ENCODE peak calls at places on chromosomes 2 and 18, in six cellular contexts. One of them, this sample, is unnamed.

GRCh38 chr18:62312851-62313250 is 12.3 kb upstream of the TNFRSF11A start:
- DNase-seq in upper lobe of left lung: no peak
- DNase-seq in IMR-90: no peak
- DNase-seq in SK-N-SH: no peak
- DNase-seq in PC-3: no peak
- DNase-seq in heart left ventricle: no peak
- DNase-seq in this sample: no peak

GRCh38 chr2:64685430-64685829 is 31.7 kb upstream of the SERTAD2 start:
- DNase-seq in heart left ventricle: no peak
- DNase-seq in IMR-90: no peak
- DNase-seq in upper lobe of left lung: no peak
- DNase-seq in PC-3: peak; percentile 50
- DNase-seq in SK-N-SH: no peak
- DNase-seq in this sample: no peak

GRCh38 chr2:20650412-20650879 is 452 bp downstream of the HS1BP3 start:
- DNase-seq in IMR-90: peak; percentile 38
- DNase-seq in PC-3: peak; percentile 16
- DNase-seq in SK-N-SH: peak; percentile 85
- DNase-seq in heart left ventricle: no peak
- DNase-seq in upper lobe of left lung: no peak
- DNase-seq in this sample: no peak

GRCh38 chr2:212777020-212777491 is 238.5 kb upstream of the ERBB4 start:
- DNase-seq in IMR-90: peak; percentile 46
- DNase-seq in SK-N-SH: peak; percentile 29
- DNase-seq in PC-3: peak; percentile 77
- DNase-seq in upper lobe of left lung: no peak
- DNase-seq in heart left ventricle: no peak
- DNase-seq in this sample: peak; percentile 20

GRCh38 chr18:48975817-48976649 is 25.3 kb upstream of the SMAD7 start:
- DNase-seq in PC-3: peak; percentile 58
- DNase-seq in upper lobe of left lung: peak; percentile 94
- DNase-seq in SK-N-SH: peak; percentile 98
- DNase-seq in IMR-90: peak; percentile 57
- DNase-seq in heart left ventricle: peak; percentile 60
- DNase-seq in this sample: peak; percentile 83

GRCh38 chr2:113158884-113159553 is 14.8 kb upstream of the PSD4 start:
- DNase-seq in SK-N-SH: no peak
- DNase-seq in IMR-90: peak; percentile 45
- DNase-seq in upper lobe of left lung: no peak
- DNase-seq in PC-3: peak; percentile 62
- DNase-seq in heart left ventricle: no peak
- DNase-seq in this sample: peak; percentile 47

GRCh38 chr2:119332953-119333352 is 33.7 kb downstream of the C2orf76 start:
- DNase-seq in SK-N-SH: no peak
- DNase-seq in IMR-90: no peak
- DNase-seq in PC-3: no peak
- DNase-seq in heart left ventricle: no peak
- DNase-seq in upper lobe of left lung: no peak
- DNase-seq in this sample: no peak

GRCh38 chr18:77766421-77766820 is 516.8 kb downstream of the GALR1 start:
- DNase-seq in SK-N-SH: no peak
- DNase-seq in heart left ventricle: no peak
- DNase-seq in PC-3: no peak
- DNase-seq in IMR-90: no peak
- DNase-seq in upper lobe of left lung: no peak
- DNase-seq in this sample: no peak

GRCh38 chr2:8193686-8194615 is 487.9 kb upstream of the ID2 start:
- DNase-seq in heart left ventricle: no peak
- DNase-seq in IMR-90: no peak
- DNase-seq in upper lobe of left lung: peak; percentile 1
- DNase-seq in PC-3: no peak
- DNase-seq in SK-N-SH: no peak
- DNase-seq in this sample: peak; percentile 76

GRCh38 chr2:205477016-205477705 is 205.1 kb upstream of the NRP2 start:
- DNase-seq in IMR-90: peak; percentile 64
- DNase-seq in upper lobe of left lung: no peak
- DNase-seq in SK-N-SH: no peak
- DNase-seq in PC-3: peak; percentile 26
- DNase-seq in heart left ventricle: no peak
- DNase-seq in this sample: no peak

GRCh38 chr2:156561326-156561725 is 125.1 kb downstream of the GPD2 start:
- DNase-seq in PC-3: no peak
- DNase-seq in upper lobe of left lung: no peak
- DNase-seq in heart left ventricle: no peak
- DNase-seq in SK-N-SH: no peak
- DNase-seq in IMR-90: no peak
- DNase-seq in this sample: no peak

GRCh38 chr2:156562136-156562535 is 126.0 kb downstream of the GPD2 start:
- DNase-seq in upper lobe of left lung: no peak
- DNase-seq in SK-N-SH: no peak
- DNase-seq in IMR-90: no peak
- DNase-seq in heart left ventricle: no peak
- DNase-seq in PC-3: no peak
- DNase-seq in this sample: no peak

GRCh38 chr2:156565066-156565710 is 129.0 kb downstream of the GPD2 start:
- DNase-seq in SK-N-SH: no peak
- DNase-seq in upper lobe of left lung: no peak
- DNase-seq in heart left ventricle: no peak
- DNase-seq in IMR-90: peak; percentile 83
- DNase-seq in PC-3: peak; percentile 12
- DNase-seq in this sample: no peak

DNA sequence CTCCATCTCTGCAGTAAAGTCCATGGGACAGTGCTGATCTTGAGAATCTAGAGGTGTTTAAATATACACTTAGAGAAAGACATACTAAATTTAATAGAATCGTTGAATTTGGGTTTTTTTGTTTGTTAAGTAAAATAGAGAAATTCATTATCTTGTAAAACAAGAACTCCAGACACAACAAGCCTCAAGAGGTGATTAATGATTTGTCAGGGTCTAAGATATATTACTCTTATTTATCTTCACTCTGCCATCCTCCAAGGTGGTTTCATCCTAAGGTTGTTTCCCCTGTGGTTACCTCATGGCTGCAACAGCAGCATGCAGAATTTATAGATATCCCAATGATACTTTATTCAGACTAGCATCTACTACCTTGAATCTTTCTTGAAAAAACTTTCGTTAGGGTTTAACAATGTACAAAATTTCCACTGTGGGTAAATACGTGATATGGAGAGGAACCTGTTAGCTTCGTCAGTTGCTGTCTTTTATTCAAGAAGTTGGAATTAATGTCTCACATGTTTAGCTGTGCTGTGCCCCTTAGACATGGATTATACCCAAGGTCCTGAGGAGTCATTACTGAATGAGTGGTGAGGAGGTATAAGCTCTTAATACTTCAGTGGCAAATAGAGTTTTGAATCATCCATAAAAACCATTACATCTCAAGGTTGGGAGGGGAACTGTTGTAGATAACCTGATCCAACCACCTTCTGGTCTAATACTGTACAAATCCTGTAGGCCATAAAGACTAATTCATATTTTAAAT is 128.0 kb downstream of the GPD2 start:
- DNase-seq in IMR-90: no peak
- DNase-seq in upper lobe of left lung: no peak
- DNase-seq in SK-N-SH: no peak
- DNase-seq in heart left ventricle: no peak
- DNase-seq in PC-3: no peak
- DNase-seq in this sample: no peak
- TF ChIP-seq CTCF in IMR-90: no peak
- TF ChIP-seq CTCF in upper lobe of left lung: no peak
- TF ChIP-seq CTCF in SK-N-SH: no peak
- TF ChIP-seq CTCF in heart left ventricle: no peak
- TF ChIP-seq CTCF in PC-3: no peak
- TF ChIP-seq CTCF in this sample: no peak

GRCh38 chr2:154886316-154886715 is 187.8 kb downstream of the KCNJ3 start:
- DNase-seq in upper lobe of left lung: no peak
- DNase-seq in heart left ventricle: no peak
- DNase-seq in SK-N-SH: no peak
- DNase-seq in IMR-90: no peak
- DNase-seq in PC-3: no peak
- DNase-seq in this sample: no peak

DNA sequence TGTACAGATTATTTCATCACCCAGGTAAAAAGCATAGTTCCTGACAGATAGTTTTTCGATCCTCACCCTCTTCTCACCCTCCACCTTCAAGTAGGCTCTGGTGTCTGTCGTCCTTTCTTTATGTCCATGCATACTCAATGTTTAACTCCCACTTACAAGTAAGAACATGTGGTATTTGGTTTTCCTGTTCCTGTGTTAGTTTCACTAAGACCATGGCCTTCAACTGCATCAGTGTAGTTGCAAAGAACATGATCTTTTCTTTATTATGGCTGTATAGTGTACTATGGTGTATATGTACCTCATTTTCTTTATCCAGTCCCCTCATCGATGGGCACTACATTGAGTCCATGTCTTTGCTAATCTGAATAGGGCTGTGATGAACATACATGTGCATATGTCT is 184.2 kb downstream of the KCNJ3 start:
- DNase-seq in IMR-90: no peak
- DNase-seq in heart left ventricle: no peak
- DNase-seq in SK-N-SH: no peak
- DNase-seq in upper lobe of left lung: no peak
- DNase-seq in PC-3: no peak
- DNase-seq in this sample: no peak
- H3K9me3 ChIP-seq in IMR-90: peaks cover 12% of the 10 kb centered on the region
- H3K9me3 ChIP-seq in heart left ventricle: peaks cover 6% of the 10 kb centered on the region
- H3K9me3 ChIP-seq in SK-N-SH: no peaks in the 10 kb centered on the region
- H3K9me3 ChIP-seq in upper lobe of left lung: no peaks in the 10 kb centered on the region
- H3K9me3 ChIP-seq in PC-3: peaks cover 4% of the 10 kb centered on the region
- H3K9me3 ChIP-seq in this sample: no peaks in the 10 kb centered on the region

DNA sequence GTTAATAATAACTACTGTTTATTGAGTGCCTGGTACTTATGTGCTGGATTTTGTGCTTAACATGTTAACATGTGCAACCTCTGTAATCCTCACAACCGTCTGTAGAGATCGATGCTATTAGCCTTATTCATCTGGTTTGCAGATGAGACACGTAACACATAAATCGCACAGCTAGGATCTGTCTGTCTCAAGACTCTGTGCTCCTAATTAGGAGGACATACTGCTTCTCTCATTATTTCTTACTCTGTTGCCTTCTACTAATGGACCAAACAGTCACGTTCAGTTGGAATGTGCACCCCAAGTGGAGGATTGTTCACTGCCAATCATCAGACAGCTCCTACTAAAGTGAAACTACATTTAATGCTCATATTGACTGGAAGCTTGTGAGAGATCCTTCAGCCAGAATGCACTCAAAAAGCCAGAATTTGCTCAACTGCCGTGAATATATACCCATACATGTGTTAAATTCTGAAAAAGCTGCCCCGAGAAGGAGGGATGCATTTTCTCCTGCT is 105.8 kb downstream of the RNF144A start:
- DNase-seq in IMR-90: no peak
- DNase-seq in heart left ventricle: no peak
- DNase-seq in SK-N-SH: no peak
- DNase-seq in PC-3: no peak
- DNase-seq in upper lobe of left lung: no peak
- DNase-seq in this sample: no peak
- H3K36me3 ChIP-seq in IMR-90: no peaks in the 10 kb centered on the region
- H3K36me3 ChIP-seq in heart left ventricle: no peaks in the 10 kb centered on the region
- H3K36me3 ChIP-seq in SK-N-SH: peaks cover 13% of the 10 kb centered on the region
- H3K36me3 ChIP-seq in PC-3: no peaks in the 10 kb centered on the region
- H3K36me3 ChIP-seq in upper lobe of left lung: peaks cover 6% of the 10 kb centered on the region
- H3K36me3 ChIP-seq in this sample: peaks cover 57% of the 10 kb centered on the region

GRCh38 chr2:120587997-120588336 is 147.7 kb upstream of the GLI2 start:
- DNase-seq in SK-N-SH: no peak
- DNase-seq in heart left ventricle: no peak
- DNase-seq in PC-3: no peak
- DNase-seq in upper lobe of left lung: no peak
- DNase-seq in IMR-90: no peak
- DNase-seq in this sample: no peak

GRCh38 chr2:120587326-120587996 is 148.2 kb upstream of the GLI2 start:
- DNase-seq in IMR-90: no peak
- DNase-seq in upper lobe of left lung: peak; percentile 86
- DNase-seq in PC-3: no peak
- DNase-seq in SK-N-SH: no peak
- DNase-seq in heart left ventricle: no peak
- DNase-seq in this sample: no peak

GRCh38 chr2:120590841-120591240 is 144.8 kb upstream of the GLI2 start:
- DNase-seq in heart left ventricle: no peak
- DNase-seq in PC-3: no peak
- DNase-seq in upper lobe of left lung: no peak
- DNase-seq in SK-N-SH: no peak
- DNase-seq in IMR-90: no peak
- DNase-seq in this sample: peak; percentile 88

GRCh38 chr2:120589782-120590608 is 145.7 kb upstream of the GLI2 start:
- DNase-seq in PC-3: peak; percentile 74
- DNase-seq in IMR-90: peak; percentile 98
- DNase-seq in upper lobe of left lung: no peak
- DNase-seq in SK-N-SH: no peak
- DNase-seq in heart left ventricle: no peak
- DNase-seq in this sample: no peak

DNA sequence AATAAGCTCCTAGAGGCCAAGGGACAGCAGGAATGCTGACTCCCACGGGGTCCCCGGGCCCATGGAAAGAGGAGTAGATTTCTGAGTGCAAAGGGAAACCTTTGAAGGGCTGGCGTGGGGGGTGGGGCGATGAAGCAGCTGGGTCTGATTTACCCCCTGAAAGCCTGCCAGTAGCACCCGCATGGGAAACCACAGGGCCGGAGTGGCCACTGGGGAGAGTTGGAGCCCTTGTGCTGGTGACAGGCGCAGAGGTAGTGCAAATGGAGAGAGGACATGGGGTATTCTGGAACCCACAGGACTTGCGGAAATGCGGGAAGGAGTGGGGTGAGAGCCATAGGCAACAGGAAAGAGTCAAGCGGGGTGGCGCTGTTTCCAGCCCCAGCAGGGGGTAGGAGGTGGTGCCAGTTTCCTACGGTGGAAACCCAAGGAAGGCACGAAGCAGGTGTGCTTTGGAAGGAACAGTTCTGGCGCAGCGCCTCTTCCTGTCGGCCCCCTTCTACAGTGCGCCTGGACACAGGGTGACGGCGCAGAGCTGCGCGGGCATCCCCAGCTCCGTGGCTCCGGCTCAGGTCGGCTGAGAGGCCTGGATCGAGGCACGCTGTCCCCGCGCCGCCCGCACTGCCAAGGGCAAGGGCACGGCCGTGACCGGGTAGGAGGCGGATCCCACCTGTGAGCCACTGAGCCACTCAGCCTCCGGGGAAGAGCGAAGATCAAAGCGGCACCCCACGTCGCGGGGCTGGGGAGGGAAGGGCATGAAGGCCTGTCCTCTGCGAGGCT is 149.0 kb upstream of the GLI2 start:
- DNase-seq in heart left ventricle: no peak
- DNase-seq in PC-3: no peak
- DNase-seq in IMR-90: no peak
- DNase-seq in upper lobe of left lung: peak; percentile 85
- DNase-seq in SK-N-SH: no peak
- DNase-seq in this sample: no peak
- TF ChIP-seq CTCF in heart left ventricle: no peak
- TF ChIP-seq CTCF in PC-3: no peak
- TF ChIP-seq CTCF in IMR-90: no peak
- TF ChIP-seq CTCF in upper lobe of left lung: no peak
- TF ChIP-seq CTCF in SK-N-SH: no peak
- TF ChIP-seq CTCF in this sample: no peak

GRCh38 chr18:76752400-76752799 is 70.0 kb upstream of the ZNF236 start:
- DNase-seq in heart left ventricle: no peak
- DNase-seq in SK-N-SH: no peak
- DNase-seq in PC-3: no peak
- DNase-seq in IMR-90: no peak
- DNase-seq in upper lobe of left lung: no peak
- DNase-seq in this sample: no peak
- H3K9me3 ChIP-seq in heart left ventricle: peaks cover 30% of the 10 kb centered on the region
- H3K9me3 ChIP-seq in SK-N-SH: peaks cover 19% of the 10 kb centered on the region
- H3K9me3 ChIP-seq in PC-3: peaks cover 11% of the 10 kb centered on the region
- H3K9me3 ChIP-seq in IMR-90: peaks cover 8% of the 10 kb centered on the region
- H3K9me3 ChIP-seq in upper lobe of left lung: peaks cover 28% of the 10 kb centered on the region
- H3K9me3 ChIP-seq in this sample: peaks cover 18% of the 10 kb centered on the region

This sample was measured in WERI-Rb-1.